ENCODE peak calls at places on chromosomes 11 and 22, in ten cellular contexts. One of them, this sample, is unnamed.

GRCh38 chr11:114447892-114448291 is 8.6 kb downstream of the REXO2 start:
- DNase-seq in GM23338: no peak
- DNase-seq in NCI-H2081: no peak
- DNase-seq in SW 1271: no peak
- DNase-seq in AML-193: no peak
- DNase-seq in non-pigmented ciliary epithelial cell: no peak
- DNase-seq in RWPE1: no peak
- DNase-seq in skeletal muscle cell: peak
- DNase-seq in spleen: no peak
- DNase-seq in brain microvascular endothelial cell: no peak
- DNase-seq in this sample: no peak

GRCh38 chr11:34468209-34468841 is 29.6 kb downstream of the CAT start:
- DNase-seq in GM23338: peak
- DNase-seq in NCI-H2081: no peak
- DNase-seq in SW 1271: no peak
- DNase-seq in AML-193: peak
- DNase-seq in non-pigmented ciliary epithelial cell: no peak
- DNase-seq in RWPE1: peak
- DNase-seq in skeletal muscle cell: no peak
- DNase-seq in spleen: no peak
- DNase-seq in brain microvascular endothelial cell: peak
- DNase-seq in this sample: peak

GRCh38 chr11:86116996-86117705 is 48.3 kb upstream of the PICALM start:
- DNase-seq in GM23338: no peak
- DNase-seq in NCI-H2081: no peak
- DNase-seq in SW 1271: no peak
- DNase-seq in AML-193: peak
- DNase-seq in non-pigmented ciliary epithelial cell: no peak
- DNase-seq in RWPE1: no peak
- DNase-seq in skeletal muscle cell: no peak
- DNase-seq in spleen: no peak
- DNase-seq in brain microvascular endothelial cell: peak
- DNase-seq in this sample: no peak

GRCh38 chr11:898160-898517 is 12.5 kb downstream of the CHID1 start:
- DNase-seq in GM23338: peak
- DNase-seq in NCI-H2081: peak
- DNase-seq in SW 1271: no peak
- DNase-seq in AML-193: peak
- DNase-seq in non-pigmented ciliary epithelial cell: no peak
- DNase-seq in RWPE1: peak
- DNase-seq in skeletal muscle cell: no peak
- DNase-seq in spleen: no peak
- DNase-seq in brain microvascular endothelial cell: no peak
- DNase-seq in this sample: no peak

GRCh38 chr11:66542362-66542761 is 3.5 kb downstream of the ZDHHC24 start:
- DNase-seq in GM23338: no peak
- DNase-seq in NCI-H2081: no peak
- DNase-seq in SW 1271: no peak
- DNase-seq in AML-193: no peak
- DNase-seq in non-pigmented ciliary epithelial cell: no peak
- DNase-seq in RWPE1: no peak
- DNase-seq in skeletal muscle cell: no peak
- DNase-seq in spleen: no peak
- DNase-seq in brain microvascular endothelial cell: no peak
- DNase-seq in this sample: no peak

GRCh38 chr22:29520851-29521250 is 32.7 kb downstream of the THOC5 start:
- DNase-seq in GM23338: no peak
- DNase-seq in NCI-H2081: no peak
- DNase-seq in SW 1271: no peak
- DNase-seq in AML-193: no peak
- DNase-seq in non-pigmented ciliary epithelial cell: peak
- DNase-seq in RWPE1: no peak
- DNase-seq in skeletal muscle cell: peak
- DNase-seq in spleen: no peak
- DNase-seq in brain microvascular endothelial cell: peak
- DNase-seq in this sample: no peak

GRCh38 chr11:125275905-125276634 is 111.5 kb downstream of the PKNOX2 start:
- DNase-seq in GM23338: no peak
- DNase-seq in NCI-H2081: no peak
- DNase-seq in SW 1271: no peak
- DNase-seq in AML-193: no peak
- DNase-seq in non-pigmented ciliary epithelial cell: no peak
- DNase-seq in RWPE1: no peak
- DNase-seq in skeletal muscle cell: no peak
- DNase-seq in spleen: no peak
- DNase-seq in brain microvascular endothelial cell: no peak
- DNase-seq in this sample: no peak

GRCh38 chr11:43922974-43923326 is 19.5 kb upstream of the C11orf96 start:
- DNase-seq in GM23338: no peak
- DNase-seq in NCI-H2081: no peak
- DNase-seq in SW 1271: no peak
- DNase-seq in AML-193: no peak
- DNase-seq in non-pigmented ciliary epithelial cell: no peak
- DNase-seq in RWPE1: no peak
- DNase-seq in skeletal muscle cell: no peak
- DNase-seq in spleen: no peak
- DNase-seq in brain microvascular endothelial cell: no peak
- DNase-seq in this sample: no peak

GRCh38 chr22:32802291-32802826 is 854 bp downstream of the TIMP3 start:
- DNase-seq in GM23338: no peak
- DNase-seq in NCI-H2081: no peak
- DNase-seq in SW 1271: no peak
- DNase-seq in AML-193: no peak
- DNase-seq in non-pigmented ciliary epithelial cell: no peak
- DNase-seq in RWPE1: no peak
- DNase-seq in skeletal muscle cell: no peak
- DNase-seq in spleen: no peak
- DNase-seq in brain microvascular endothelial cell: no peak
- DNase-seq in this sample: no peak

This sample was measured in DMS153.